ENCODE peak calls at places on chromosomes 16 and 17, in nine cellular contexts. V is NB4, I is WTC11, G is fibroblast of mammary gland, P is lung, T is thoracic aorta, C is H9, Y is IMR-90, L is mucosa of descending colon. A is an unnamed sample.

GRCh38 chr17:34122529-34122928 is 132.6 kb upstream of the CCL2 start:
- DNase-seq in V (no peak), I (no peak), G (no peak), P (no peak), T (no peak), C (no peak), Y (no peak), L (no peak), A (no peak)

GRCh38 chr16:85607331-85607765 is 5.8 kb upstream of the GSE1 start:
- DNase-seq in V (peak), I (peak), G (no peak), P (no peak), T (no peak), C (peak), Y (no peak), L (peak), A (peak)

GRCh38 chr16:89135166-89135565 is 36.4 kb upstream of the CDH15 start:
- DNase-seq in V (no peak), I (peak), G (no peak), P (no peak), T (no peak), C (no peak), Y (no peak), L (no peak), A (no peak)

GRCh38 chr16:88469615-88470395 is 16.7 kb downstream of the ZFPM1 start:
- DNase-seq in V (no peak), I (no peak), G (no peak), P (no peak), T (no peak), C (no peak), Y (no peak), L (no peak), A (no peak)

GRCh38 chr16:58128721-58129096 is 472 bp downstream of the CFAP20 start:
- DNase-seq in V (peak), I (peak), G (no peak), P (no peak), T (no peak), C (peak), Y (no peak), L (no peak), A (peak)

GRCh38 chr16:69820926-69821541 is 58.9 kb downstream of the WWP2 start:
- DNase-seq in V (no peak), I (no peak), G (peak), P (peak), T (no peak), C (no peak), Y (peak), L (no peak), A (no peak)

GRCh38 chr17:79003661-79004411 is 5.7 kb downstream of the CANT1 start:
- DNase-seq in V (no peak), I (no peak), G (no peak), P (no peak), T (no peak), C (no peak), Y (no peak), L (no peak), A (no peak)

GRCh38 chr16:57645691-57646387 is 17.4 kb downstream of the ADGRG1 start:
- DNase-seq in V (no peak), I (no peak), G (peak), P (no peak), T (no peak), C (no peak), Y (peak), L (no peak), A (no peak)

GRCh38 chr16:66474750-66475199 is 47.7 kb downstream of the BEAN1 start:
- DNase-seq in V (peak), I (no peak), G (no peak), P (no peak), T (no peak), C (no peak), Y (no peak), L (peak), A (peak)

GRCh38 chr17:51799981-51800380 is 358.5 kb downstream of the CA10 start:
- DNase-seq in V (no peak), I (no peak), G (no peak), P (no peak), T (no peak), C (no peak), Y (no peak), L (no peak), A (no peak)

GRCh38 chr16:57509231-57509923 is 23.1 kb upstream of the DOK4 start:
- DNase-seq in V (no peak), I (no peak), G (no peak), P (no peak), T (no peak), C (no peak), Y (no peak), L (no peak), A (no peak)

GRCh38 chr17:1000597-1001490 is 3.9 kb downstream of the TIMM22 start:
- DNase-seq in V (no peak), I (no peak), G (peak), P (no peak), T (no peak), C (no peak), Y (peak), L (no peak), A (no peak)

GRCh38 chr17:81330884-81331245 is 35.8 kb upstream of the SLC38A10 start:
- DNase-seq in V (no peak), I (no peak), G (no peak), P (no peak), T (no peak), C (no peak), Y (no peak), L (no peak), A (no peak)

GRCh38 chr16:29857133-29857760 is 5.8 kb downstream of the CDIPT start:
- DNase-seq in V (no peak), I (no peak), G (peak), P (no peak), T (no peak), C (no peak), Y (peak), L (no peak), A (no peak)

GRCh38 chr17:3552916-3553315 is 4.7 kb downstream of the TRPV3 start:
- DNase-seq in V (no peak), I (no peak), G (no peak), P (no peak), T (no peak), C (peak), Y (no peak), L (no peak), A (no peak)

GRCh38 chr17:78878261-78878660 is 24.7 kb downstream of the CEP295NL start:
- DNase-seq in V (no peak), I (no peak), G (no peak), P (no peak), T (no peak), C (no peak), Y (no peak), L (no peak), A (no peak)

GRCh38 chr16:84995666-84996065 is 15.7 kb downstream of the ZDHHC7 start:
- DNase-seq in V (no peak), I (no peak), G (no peak), P (no peak), T (no peak), C (no peak), Y (no peak), L (peak), A (no peak)

GRCh38 chr16:53417011-53417410 is 17.3 kb upstream of the RBL2 start:
- DNase-seq in V (peak), I (no peak), G (peak), P (no peak), T (no peak), C (no peak), Y (peak), L (no peak), A (no peak)

GRCh38 chr17:42142371-42142896 is 12.4 kb downstream of the RAB5C start:
- DNase-seq in V (no peak), I (no peak), G (peak), P (no peak), T (no peak), C (no peak), Y (peak), L (no peak), A (no peak)

GRCh38 chr16:1583180-1583579 is 28.7 kb downstream of the IFT140 start:
- DNase-seq in V (no peak), I (no peak), G (no peak), P (no peak), T (no peak), C (no peak), Y (no peak), L (no peak), A (no peak)

GRCh38 chr16:89565506-89566372 is 5.3 kb downstream of the RPL13 start:
- DNase-seq in V (peak), I (peak), G (peak), P (peak), T (no peak), C (peak), Y (peak), L (peak), A (peak)

DNA sequence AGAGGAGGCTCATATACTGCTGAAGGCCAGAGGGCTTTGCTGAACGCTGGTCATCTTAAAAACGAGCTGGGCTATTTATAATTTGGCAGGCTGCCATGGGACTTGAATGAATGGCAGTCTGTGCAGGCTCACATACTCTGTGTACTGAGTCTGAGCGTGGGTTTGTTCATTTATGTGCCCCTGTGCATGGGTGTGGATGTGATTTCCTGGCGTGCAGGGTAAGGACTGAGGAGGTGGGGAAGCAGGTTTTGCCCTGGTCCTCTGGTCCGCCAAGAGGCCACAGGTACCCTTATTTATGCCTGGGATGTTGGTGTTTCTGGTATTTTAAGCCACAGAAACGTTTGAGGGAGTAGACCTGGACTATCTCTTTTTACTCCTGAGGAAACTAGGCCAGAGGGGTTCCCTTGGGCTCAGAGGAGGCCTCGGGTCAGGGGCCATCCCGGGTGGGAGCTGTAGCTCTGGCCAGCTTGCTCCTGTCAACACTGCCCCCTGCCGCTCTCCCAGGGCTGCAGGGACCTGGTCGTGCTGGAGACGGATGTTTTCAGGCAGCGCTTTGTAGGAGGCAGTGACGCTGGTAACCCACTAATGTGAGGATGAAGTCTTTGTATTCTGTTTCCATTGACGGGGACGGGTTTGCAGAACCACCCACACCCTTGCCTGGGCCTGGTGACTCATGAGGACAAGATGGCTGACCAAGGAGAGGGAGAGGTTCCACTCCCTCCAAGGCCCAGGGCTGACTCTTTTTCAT is 184.4 kb downstream of the MSI2 start:
- DNase-seq in V (peak), I (peak), G (peak), P (peak), T (peak), C (peak), Y (peak), L (peak), A (peak)
- TF ChIP-seq CTCF in V (no peak), I (peak), G (peak), P (no peak), T (no peak), C (peak), Y (peak), L (no peak), A (no peak)

GRCh38 chr17:75245011-75245410 is 16.4 kb downstream of the GGA3 start:
- DNase-seq in V (no peak), I (no peak), G (no peak), P (no peak), T (no peak), C (no peak), Y (no peak), L (no peak), A (no peak)

GRCh38 chr17:75252039-75252816 is 9.2 kb downstream of the GGA3 start:
- DNase-seq in V (no peak), I (no peak), G (no peak), P (no peak), T (no peak), C (no peak), Y (no peak), L (no peak), A (no peak)

GRCh38 chr17:75246404-75246803 is 15.0 kb downstream of the GGA3 start:
- DNase-seq in V (no peak), I (no peak), G (no peak), P (no peak), T (no peak), C (no peak), Y (no peak), L (no peak), A (no peak)

GRCh38 chr17:75250009-75250471 is 11.4 kb downstream of the GGA3 start:
- DNase-seq in V (no peak), I (no peak), G (peak), P (no peak), T (no peak), C (no peak), Y (peak), L (no peak), A (peak)

DNA sequence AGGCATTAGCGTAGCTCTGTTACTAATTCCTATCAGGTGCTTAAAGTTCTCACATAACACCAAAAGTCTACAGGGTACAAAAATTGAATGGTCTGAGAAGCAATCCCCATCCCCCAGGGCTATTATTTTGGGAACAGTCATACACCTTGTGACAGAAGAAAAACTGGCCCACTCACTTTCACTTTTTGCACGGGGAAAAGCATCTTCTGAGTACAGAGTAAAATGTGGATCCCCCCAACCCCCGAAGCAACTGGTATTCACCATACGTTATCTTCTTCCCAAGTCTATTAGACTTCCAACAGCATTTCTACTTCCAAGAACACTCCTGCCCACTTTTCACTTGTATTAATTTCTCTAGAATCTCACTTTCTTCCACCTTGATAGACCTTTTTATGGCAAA is 11.8 kb downstream of the GGA3 start:
- DNase-seq in V (no peak), I (no peak), G (no peak), P (no peak), T (no peak), C (no peak), Y (no peak), L (no peak), A (no peak)
- TF ChIP-seq CTCF in V (no peak), I (no peak), G (no peak), P (no peak), T (no peak), C (no peak), Y (no peak), L (no peak), A (no peak)

GRCh38 chr16:55653106-55653505 is 2.7 kb upstream of the SLC6A2 start:
- DNase-seq in V (no peak), I (no peak), G (no peak), P (no peak), T (no peak), C (no peak), Y (no peak), L (no peak), A (no peak)

GRCh38 chr16:55656695-55657092 is 906 bp downstream of the SLC6A2 start:
- DNase-seq in V (no peak), I (peak), G (no peak), P (no peak), T (no peak), C (peak), Y (no peak), L (no peak), A (no peak)

GRCh38 chr16:55655381-55655708 is 443 bp upstream of the SLC6A2 start:
- DNase-seq in V (no peak), I (no peak), G (no peak), P (no peak), T (no peak), C (no peak), Y (no peak), L (no peak), A (no peak)

GRCh38 chr16:55657616-55658015 is 1.8 kb downstream of the SLC6A2 start:
- DNase-seq in V (no peak), I (no peak), G (no peak), P (no peak), T (no peak), C (no peak), Y (no peak), L (no peak), A (no peak)

GRCh38 chr16:55655709-55656694 is at the start of gene SLC6A2:
- DNase-seq in V (no peak), I (peak), G (no peak), P (no peak), T (no peak), C (peak), Y (no peak), L (no peak), A (no peak)
- TF ChIP-seq CTCF in V (no peak), I (no peak), G (no peak), P (no peak), T (no peak), C (peak), Y (no peak), L (no peak), A (no peak)

GRCh38 chr16:68367034-68367433 is 56.2 kb downstream of the PRMT7 start:
- DNase-seq in V (peak), I (peak), G (peak), P (no peak), T (no peak), C (peak), Y (peak), L (peak), A (peak)
- TF ChIP-seq CTCF in V (peak), I (peak), G (peak), P (no peak), T (no peak), C (peak), Y (peak), L (peak), A (peak)

GRCh38 chr16:79532785-79533184 is 67.8 kb downstream of the MAF start:
- DNase-seq in V (no peak), I (no peak), G (no peak), P (no peak), T (no peak), C (no peak), Y (no peak), L (no peak), A (no peak)
- TF ChIP-seq CTCF in V (no peak), I (no peak), G (no peak), P (no peak), T (no peak), C (no peak), Y (no peak), L (no peak), A (no peak)

GRCh38 chr16:26961459-26961858 is 105.3 kb upstream of the C16orf82 start:
- DNase-seq in V (no peak), I (no peak), G (no peak), P (no peak), T (no peak), C (no peak), Y (no peak), L (no peak), A (no peak)

GRCh38 chr16:26959416-26960009 is 107.2 kb upstream of the C16orf82 start:
- DNase-seq in V (no peak), I (no peak), G (no peak), P (no peak), T (no peak), C (no peak), Y (no peak), L (no peak), A (no peak)

GRCh38 chr16:26957283-26957859 is 109.4 kb upstream of the C16orf82 start:
- DNase-seq in V (no peak), I (no peak), G (no peak), P (no peak), T (no peak), C (no peak), Y (no peak), L (no peak), A (no peak)

GRCh38 chr16:26963109-26963508 is 103.6 kb upstream of the C16orf82 start:
- DNase-seq in V (peak), I (peak), G (peak), P (no peak), T (no peak), C (peak), Y (peak), L (peak), A (peak)
- TF ChIP-seq CTCF in V (peak), I (peak), G (peak), P (no peak), T (no peak), C (peak), Y (peak), L (no peak), A (peak)

DNA sequence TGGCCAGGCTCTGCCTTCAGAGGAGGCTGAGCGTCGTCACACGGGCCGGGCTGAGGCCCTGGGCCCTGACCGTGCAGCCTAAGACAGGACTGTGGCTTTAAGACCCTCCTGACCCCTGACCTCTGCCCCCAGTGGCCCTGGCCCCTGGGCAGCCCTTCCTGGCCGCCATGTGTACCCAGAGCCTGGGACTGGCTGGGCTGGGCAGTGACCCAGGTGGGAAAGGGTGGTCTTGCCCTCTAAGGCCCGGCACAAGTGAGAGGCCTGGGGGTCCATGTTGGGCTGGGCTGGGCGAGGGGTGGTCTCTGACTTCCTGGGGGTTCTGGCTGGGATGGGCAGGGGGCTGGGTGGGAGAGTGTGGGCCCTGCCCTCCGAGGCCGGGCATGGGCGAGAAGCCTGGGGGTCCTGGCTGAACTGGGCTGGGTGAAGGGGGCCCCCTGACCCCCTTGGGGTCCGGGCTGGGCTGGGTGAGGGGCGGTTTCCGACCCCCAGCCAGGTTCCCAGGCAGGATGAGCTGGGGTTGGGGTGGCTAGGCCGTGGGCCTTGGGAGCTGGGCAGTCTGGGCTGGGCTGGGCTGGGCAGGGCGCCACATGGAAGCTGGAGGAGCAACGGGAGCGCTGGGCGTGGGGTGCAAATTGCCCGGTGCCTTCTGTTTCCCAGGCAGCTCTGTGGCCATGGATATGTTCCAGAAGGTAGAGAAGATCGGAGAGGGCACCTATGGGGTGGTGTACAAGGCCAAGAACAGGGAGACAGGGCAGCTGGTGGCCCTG is at the start of gene CDK3:
- DNase-seq in V (no peak), I (no peak), G (no peak), P (no peak), T (no peak), C (no peak), Y (no peak), L (peak), A (no peak)
- TF ChIP-seq CTCF in V (no peak), I (peak), G (no peak), P (no peak), T (no peak), C (no peak), Y (no peak), L (no peak), A (no peak)

GRCh38 chr16:80852261-80852872 is 48.0 kb upstream of the CDYL2 start:
- DNase-seq in V (peak), I (peak), G (peak), P (no peak), T (no peak), C (peak), Y (peak), L (peak), A (peak)
- TF ChIP-seq CTCF in V (peak), I (peak), G (peak), P (no peak), T (peak), C (peak), Y (peak), L (no peak), A (peak)

DNA sequence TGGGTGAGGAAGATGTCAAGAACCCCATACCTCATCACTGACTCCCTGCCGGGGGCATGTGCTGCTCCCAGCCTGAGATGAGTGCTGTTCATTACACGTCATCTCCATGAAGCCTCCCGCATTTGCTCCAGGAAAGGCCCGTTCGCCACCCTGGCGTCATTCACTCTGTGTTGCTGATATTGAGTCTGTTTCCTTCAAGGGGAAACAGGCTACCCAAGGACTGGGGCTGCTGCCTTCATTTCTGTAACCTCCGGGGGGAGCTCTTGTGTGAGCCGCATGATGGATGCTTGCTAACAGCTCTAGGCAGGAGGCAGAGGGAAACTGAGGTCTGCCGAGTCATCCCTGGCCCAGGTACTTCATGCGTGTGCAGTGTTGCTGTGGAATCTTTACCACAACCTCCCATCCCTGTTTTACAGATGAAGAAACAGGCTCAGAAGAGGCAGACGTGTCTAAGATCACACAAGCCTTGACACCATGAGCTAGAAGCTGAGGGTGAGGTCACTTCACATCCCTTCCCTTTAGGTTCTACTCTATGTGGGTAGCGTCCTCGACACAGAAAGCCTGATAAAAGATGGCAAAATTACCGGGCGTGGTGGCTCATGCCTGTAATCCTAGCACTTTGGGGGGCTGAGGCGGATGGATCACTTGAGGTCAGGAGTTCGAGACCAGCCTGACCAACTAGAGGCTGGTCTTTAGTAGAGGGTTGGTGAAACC is 3.5 kb upstream of the ARMC5 start:
- DNase-seq in V (peak), I (peak), G (peak), P (no peak), T (no peak), C (peak), Y (no peak), L (no peak), A (no peak)
- TF ChIP-seq CTCF in V (peak), I (peak), G (peak), P (no peak), T (no peak), C (peak), Y (no peak), L (peak), A (peak)

A was measured in GM12865.